ENCODE peak calls at places on chromosome 15, in four cellular contexts. One of them, this sample, is unnamed.

GRCh38 chr15:96064351-96064756 is 266.1 kb upstream of the NR2F2 start:
- DNase-seq in WTC11: no peak
- DNase-seq in SK-N-SH: no peak
- DNase-seq in H1: no peak
- DNase-seq in this sample: no peak

GRCh38 chr15:72116680-72117447 is 1.1 kb downstream of the MYO9A start:
- DNase-seq in WTC11: no peak
- DNase-seq in SK-N-SH: no peak
- DNase-seq in H1: no peak
- DNase-seq in this sample: no peak

GRCh38 chr15:92930776-92931175 is 30.7 kb downstream of the CHD2 start:
- DNase-seq in WTC11: no peak
- DNase-seq in H1: no peak
- DNase-seq in SK-N-SH: no peak
- DNase-seq in this sample: no peak

GRCh38 chr15:49847436-49847835 is 226.6 kb downstream of the DTWD1 start:
- DNase-seq in SK-N-SH: no peak
- DNase-seq in H1: no peak
- DNase-seq in WTC11: no peak
- DNase-seq in this sample: no peak

GRCh38 chr15:25985179-25985578 is 122.1 kb upstream of the ATP10A start:
- DNase-seq in H1: no peak
- DNase-seq in WTC11: no peak
- DNase-seq in SK-N-SH: no peak
- DNase-seq in this sample: no peak

GRCh38 chr15:38479286-38479685 is 25.4 kb downstream of the FAM98B start:
- DNase-seq in SK-N-SH: no peak
- DNase-seq in WTC11: no peak
- DNase-seq in H1: no peak
- DNase-seq in this sample: no peak

GRCh38 chr15:57273366-57273765 is 102.9 kb upstream of the CGNL1 start:
- DNase-seq in SK-N-SH: no peak
- DNase-seq in WTC11: no peak
- DNase-seq in H1: no peak
- DNase-seq in this sample: no peak

GRCh38 chr15:92920595-92921169 is 20.6 kb downstream of the CHD2 start:
- DNase-seq in WTC11: no peak
- DNase-seq in SK-N-SH: no peak
- DNase-seq in H1: no peak
- DNase-seq in this sample: no peak

GRCh38 chr15:81021321-81021720 is 20.6 kb downstream of the TLNRD1 start:
- DNase-seq in H1: no peak
- DNase-seq in WTC11: no peak
- DNase-seq in SK-N-SH: peak
- DNase-seq in this sample: no peak

GRCh38 chr15:60865507-60865906 is 363.6 kb downstream of the RORA start:
- DNase-seq in WTC11: no peak
- DNase-seq in H1: no peak
- DNase-seq in SK-N-SH: no peak
- DNase-seq in this sample: no peak

GRCh38 chr15:30990036-30990435 is 1.4 kb downstream of the MTMR10 start:
- DNase-seq in WTC11: no peak
- DNase-seq in H1: no peak
- DNase-seq in SK-N-SH: peak
- DNase-seq in this sample: no peak

GRCh38 chr15:100591835-100592234 is 10.1 kb downstream of the LINS1 start:
- DNase-seq in H1: no peak
- DNase-seq in WTC11: no peak
- DNase-seq in SK-N-SH: no peak
- DNase-seq in this sample: no peak

GRCh38 chr15:101342065-101342464 is 47.0 kb upstream of the SNRPA1 start:
- DNase-seq in SK-N-SH: no peak
- DNase-seq in H1: no peak
- DNase-seq in WTC11: no peak
- DNase-seq in this sample: no peak

GRCh38 chr15:57708047-57708446 is 1.5 kb downstream of the POLR2M start:
- DNase-seq in WTC11: no peak
- DNase-seq in H1: no peak
- DNase-seq in SK-N-SH: no peak
- DNase-seq in this sample: no peak

GRCh38 chr15:43121863-43122262 is 11.5 kb upstream of the TMEM62 start:
- DNase-seq in H1: no peak
- DNase-seq in WTC11: no peak
- DNase-seq in SK-N-SH: no peak
- DNase-seq in this sample: no peak

GRCh38 chr15:24945711-24946110 is 9.1 kb upstream of the SNRPN start:
- DNase-seq in SK-N-SH: no peak
- DNase-seq in WTC11: no peak
- DNase-seq in H1: no peak
- DNase-seq in this sample: no peak

GRCh38 chr15:83030021-83030420 is 18.6 kb upstream of the C15orf40 start:
- DNase-seq in SK-N-SH: no peak
- DNase-seq in H1: no peak
- DNase-seq in WTC11: no peak
- DNase-seq in this sample: no peak

GRCh38 chr15:40275491-40275890 is 7.4 kb downstream of the ANKRD63 start:
- DNase-seq in H1: no peak
- DNase-seq in SK-N-SH: no peak
- DNase-seq in WTC11: no peak
- DNase-seq in this sample: no peak
- TF ChIP-seq TEAD4 in H1: no peak
- TF ChIP-seq TEAD4 in SK-N-SH: no peak
- TF ChIP-seq TEAD4 in WTC11: no peak
- TF ChIP-seq TEAD4 in this sample: no peak

GRCh38 chr15:39594764-39595620 is 14.1 kb downstream of the THBS1 start:
- DNase-seq in H1: no peak
- DNase-seq in WTC11: no peak
- DNase-seq in SK-N-SH: no peak
- DNase-seq in this sample: no peak
- TF ChIP-seq TEAD4 in H1: no peak
- TF ChIP-seq TEAD4 in WTC11: no peak
- TF ChIP-seq TEAD4 in SK-N-SH: no peak
- TF ChIP-seq TEAD4 in this sample: no peak

DNA sequence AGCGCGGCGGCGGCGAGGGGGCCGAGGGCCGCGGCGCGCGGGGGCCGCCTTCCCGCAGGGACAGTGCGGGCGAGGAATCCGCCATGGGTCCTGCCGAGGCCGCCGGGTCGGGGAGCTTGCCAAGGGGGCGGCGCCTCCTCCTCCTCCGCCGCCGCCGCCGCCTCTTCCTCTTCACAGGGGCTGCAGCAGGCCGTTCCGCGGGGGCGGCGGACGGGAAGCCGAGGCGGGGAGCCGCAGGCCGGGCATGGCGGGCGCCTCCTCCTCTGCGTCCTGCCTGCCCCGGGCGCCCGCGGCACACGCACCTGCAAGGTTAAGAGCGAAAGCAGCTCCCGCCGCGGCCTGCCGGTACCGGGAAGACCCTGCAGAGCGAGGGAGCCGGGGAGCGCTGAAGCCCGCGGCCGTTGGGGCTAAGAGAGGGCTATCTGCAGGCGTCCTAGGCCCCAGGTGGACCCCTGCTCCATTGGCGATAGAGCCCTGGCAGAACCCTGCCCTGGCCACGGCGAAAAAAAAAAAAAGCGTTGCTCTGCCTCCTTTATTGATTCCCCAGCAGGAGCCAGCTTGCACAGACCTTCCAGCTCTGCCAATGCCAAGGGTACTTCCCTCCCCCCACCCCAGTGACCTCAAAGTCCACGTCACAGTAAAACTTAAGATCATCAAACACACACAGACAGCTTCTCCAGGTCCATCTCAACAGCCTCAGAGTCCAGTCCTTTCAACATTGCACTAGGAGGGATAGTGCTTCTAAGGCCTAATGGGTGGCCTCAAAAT is at the start of gene LYSMD2:
- DNase-seq in H1: no peak
- DNase-seq in SK-N-SH: peak
- DNase-seq in WTC11: peak
- DNase-seq in this sample: peak
- TF ChIP-seq TEAD4 in H1: no peak
- TF ChIP-seq TEAD4 in SK-N-SH: no peak
- TF ChIP-seq TEAD4 in WTC11: no peak
- TF ChIP-seq TEAD4 in this sample: no peak

GRCh38 chr15:89776274-89777072 is at the start of gene MESP2:
- DNase-seq in WTC11: peak
- DNase-seq in H1: peak
- DNase-seq in SK-N-SH: peak
- DNase-seq in this sample: peak

GRCh38 chr15:89775815-89776214 is 317 bp upstream of the MESP2 start:
- DNase-seq in SK-N-SH: no peak
- DNase-seq in H1: no peak
- DNase-seq in WTC11: no peak
- DNase-seq in this sample: no peak

GRCh38 chr15:89774492-89774891 is 1.6 kb upstream of the MESP2 start:
- DNase-seq in WTC11: no peak
- DNase-seq in SK-N-SH: no peak
- DNase-seq in H1: no peak
- DNase-seq in this sample: no peak

GRCh38 chr15:89770041-89770440 is 6.1 kb upstream of the MESP2 start:
- DNase-seq in SK-N-SH: no peak
- DNase-seq in H1: no peak
- DNase-seq in WTC11: no peak
- DNase-seq in this sample: no peak

DNA sequence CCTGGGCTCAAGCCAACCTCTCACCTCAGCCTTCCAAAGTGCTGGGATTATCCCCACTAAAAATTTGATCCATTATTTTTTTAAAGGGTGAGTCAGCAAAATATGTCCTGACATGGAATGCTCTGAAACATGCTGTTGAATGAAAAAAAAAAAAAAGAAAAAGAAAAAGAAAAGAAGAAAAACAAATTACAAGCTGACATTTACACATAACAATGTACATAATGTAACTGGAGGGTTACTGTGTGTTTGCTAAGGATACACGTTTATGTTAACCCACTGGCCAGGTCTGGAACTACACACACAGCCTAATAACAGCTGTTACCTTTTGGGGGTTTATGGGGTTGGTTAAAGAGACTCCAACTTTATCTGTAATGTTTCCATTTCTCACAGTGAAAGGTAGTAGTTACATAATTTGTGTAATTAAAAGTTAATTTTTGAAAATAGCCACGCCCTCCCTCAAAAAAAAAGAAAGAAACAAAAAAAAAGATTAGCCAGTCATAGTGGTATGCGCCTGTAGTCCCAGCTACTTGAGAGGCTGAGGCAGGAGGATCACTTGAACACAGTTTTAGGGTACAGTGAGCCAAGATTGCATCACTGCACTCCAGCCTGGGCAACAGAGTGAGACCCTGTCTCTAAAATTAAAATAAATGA is 3.1 kb upstream of the MESP2 start:
- DNase-seq in H1: no peak
- DNase-seq in SK-N-SH: peak
- DNase-seq in WTC11: no peak
- DNase-seq in this sample: peak
- TF ChIP-seq TEAD4 in H1: no peak
- TF ChIP-seq TEAD4 in SK-N-SH: no peak
- TF ChIP-seq TEAD4 in WTC11: no peak
- TF ChIP-seq TEAD4 in this sample: no peak

DNA sequence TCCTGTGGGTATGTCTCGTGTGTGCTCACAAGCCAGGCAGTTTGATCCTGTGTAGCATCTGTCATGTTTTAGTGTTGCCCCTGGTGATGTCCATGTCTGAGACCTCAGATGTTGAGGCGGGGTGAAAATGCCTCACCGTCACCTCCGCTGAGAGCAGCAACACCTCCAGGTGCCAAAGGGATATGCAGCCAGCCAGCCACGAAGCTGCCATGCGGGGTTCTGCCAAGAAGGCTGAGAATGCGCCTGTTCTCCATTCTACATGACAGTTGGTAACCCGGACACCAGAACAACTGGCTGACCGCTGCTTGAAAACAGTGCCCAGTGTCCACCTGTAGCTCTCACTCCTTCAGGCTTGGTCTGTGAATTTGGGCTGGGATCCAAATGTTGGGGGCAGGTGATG is 253.8 kb downstream of the TLE3 start:
- DNase-seq in H1: no peak
- DNase-seq in WTC11: no peak
- DNase-seq in SK-N-SH: no peak
- DNase-seq in this sample: no peak
- TF ChIP-seq TEAD4 in H1: no peak
- TF ChIP-seq TEAD4 in WTC11: no peak
- TF ChIP-seq TEAD4 in SK-N-SH: no peak
- TF ChIP-seq TEAD4 in this sample: no peak

GRCh38 chr15:86337071-86337470 is 257.4 kb downstream of the AGBL1 start:
- DNase-seq in SK-N-SH: no peak
- DNase-seq in H1: no peak
- DNase-seq in WTC11: no peak
- DNase-seq in this sample: no peak

GRCh38 chr15:86333819-86334218 is 254.1 kb downstream of the AGBL1 start:
- DNase-seq in H1: no peak
- DNase-seq in WTC11: no peak
- DNase-seq in SK-N-SH: no peak
- DNase-seq in this sample: no peak

GRCh38 chr15:86336051-86336788 is 256.5 kb downstream of the AGBL1 start:
- DNase-seq in SK-N-SH: no peak
- DNase-seq in H1: no peak
- DNase-seq in WTC11: no peak
- DNase-seq in this sample: no peak
- TF ChIP-seq TEAD4 in SK-N-SH: no peak
- TF ChIP-seq TEAD4 in H1: no peak
- TF ChIP-seq TEAD4 in WTC11: no peak
- TF ChIP-seq TEAD4 in this sample: no peak

GRCh38 chr15:70526974-70527325 is 236.4 kb downstream of the UACA start:
- DNase-seq in SK-N-SH: no peak
- DNase-seq in H1: peak
- DNase-seq in WTC11: no peak
- DNase-seq in this sample: no peak

GRCh38 chr15:70525551-70525950 is 237.8 kb downstream of the UACA start:
- DNase-seq in SK-N-SH: no peak
- DNase-seq in H1: peak
- DNase-seq in WTC11: no peak
- DNase-seq in this sample: no peak

GRCh38 chr15:70524470-70524869 is 238.9 kb downstream of the UACA start:
- DNase-seq in WTC11: no peak
- DNase-seq in H1: no peak
- DNase-seq in SK-N-SH: no peak
- DNase-seq in this sample: no peak

GRCh38 chr15:70528270-70528706 is 235.1 kb downstream of the UACA start:
- DNase-seq in H1: peak
- DNase-seq in SK-N-SH: no peak
- DNase-seq in WTC11: no peak
- DNase-seq in this sample: no peak

DNA sequence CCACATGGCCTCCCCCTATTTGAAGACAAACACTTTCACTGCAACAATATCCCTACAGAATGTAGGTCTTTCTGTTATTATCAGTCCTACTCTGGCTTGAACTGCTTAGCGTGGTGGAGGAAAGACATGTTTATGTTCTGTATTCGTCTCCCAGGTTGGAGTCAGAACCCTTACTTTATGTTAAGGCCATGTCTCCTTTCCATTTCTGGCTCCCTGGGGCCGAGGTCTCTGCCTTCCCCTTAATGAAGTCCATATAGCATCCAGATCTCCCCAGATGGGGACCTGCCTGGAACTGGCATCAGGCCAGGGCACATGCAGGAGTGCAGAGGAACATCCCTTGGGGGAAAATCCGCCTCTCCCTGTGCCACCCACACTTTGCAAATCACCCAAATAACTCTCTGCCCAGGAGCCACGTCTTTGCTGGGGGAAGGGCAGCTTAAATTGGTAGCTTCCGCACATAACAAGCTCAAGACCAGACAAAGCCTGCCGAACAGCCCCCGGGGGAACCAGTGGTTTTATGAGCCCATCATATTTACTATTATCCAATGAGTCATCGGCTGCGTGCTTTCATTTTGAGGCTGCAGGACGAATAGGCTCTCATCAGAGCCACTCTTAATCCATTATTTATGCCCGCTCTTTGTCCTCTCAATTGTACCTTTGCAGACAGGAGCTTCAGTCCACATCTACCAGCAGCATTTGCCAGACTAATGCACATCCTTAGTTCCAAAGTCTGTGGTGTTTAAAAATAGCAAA is 237.0 kb downstream of the UACA start:
- DNase-seq in H1: peak
- DNase-seq in WTC11: no peak
- DNase-seq in SK-N-SH: peak
- DNase-seq in this sample: no peak
- TF ChIP-seq TEAD4 in H1: no peak
- TF ChIP-seq TEAD4 in WTC11: no peak
- TF ChIP-seq TEAD4 in SK-N-SH: no peak
- TF ChIP-seq TEAD4 in this sample: no peak

This sample was measured in K562.